ENCODE peak calls at places on chromosomes 1 and 21, in nine cellular contexts. O is T1000, R is D341Med, K is amygdala, F is H54, J is AML-193, T is T-helper 1 cell, S is ovary, G is uterus. C is an unnamed sample.

GRCh38 chr1:58780586-58781452 is 3.0 kb downstream of the JUN start:
- DNase-seq in G (no peak), J (no peak), T (peak), O (no peak), R (no peak), K (no peak), F (no peak), S (peak), C (peak)

GRCh38 chr1:3313579-3313955 is 140.9 kb upstream of the ARHGEF16 start:
- DNase-seq in F (peak), O (no peak), J (no peak), S (peak), T (no peak), R (no peak), K (peak), G (peak), C (no peak)

GRCh38 chr1:204074274-204075115 is 1.6 kb downstream of the SOX13 start:
- DNase-seq in J (no peak), O (peak), R (peak), S (peak), K (peak), T (no peak), G (peak), F (peak), C (no peak)

GRCh38 chr1:115710859-115711624 is 57.5 kb downstream of the CASQ2 start:
- DNase-seq in J (no peak), F (no peak), R (no peak), K (no peak), T (no peak), O (no peak), G (no peak), S (no peak), C (no peak)

GRCh38 chr1:205275133-205275532 is 46.4 kb downstream of the NUAK2 start:
- DNase-seq in R (no peak), K (no peak), F (no peak), J (no peak), O (no peak), G (no peak), S (no peak), T (peak), C (no peak)

GRCh38 chr1:39183503-39184353 is 20.8 kb upstream of the MACF1 start:
- DNase-seq in R (peak), O (peak), F (peak), S (no peak), G (peak), T (peak), K (no peak), J (peak), C (peak)

GRCh38 chr21:39105341-39105765 is 77.9 kb downstream of the PSMG1 start:
- DNase-seq in T (no peak), S (no peak), O (no peak), R (no peak), G (no peak), F (no peak), J (peak), K (no peak), C (no peak)

GRCh38 chr1:963746-964525 is 2.3 kb upstream of the PLEKHN1 start:
- DNase-seq in R (no peak), K (no peak), G (no peak), T (no peak), O (no peak), F (no peak), S (no peak), J (no peak), C (no peak)

GRCh38 chr1:109089242-109090015 is 1.1 kb upstream of the TMEM167B start:
- DNase-seq in R (peak), F (peak), O (peak), T (no peak), G (no peak), J (peak), K (peak), S (peak), C (no peak)

GRCh38 chr1:178126790-178127189 is 32.9 kb downstream of the RASAL2 start:
- DNase-seq in G (no peak), J (no peak), K (no peak), F (no peak), S (no peak), R (no peak), O (peak), T (no peak), C (no peak)

GRCh38 chr1:109493805-109494539 is at the start of gene CYB561D1:
- DNase-seq in K (peak), J (peak), G (peak), S (peak), T (peak), R (peak), F (peak), O (peak), C (peak)

GRCh38 chr1:150683914-150684313 is 13.0 kb downstream of the GOLPH3L start:
- DNase-seq in K (no peak), S (no peak), G (no peak), T (no peak), F (no peak), R (no peak), J (no peak), O (no peak), C (no peak)

GRCh38 chr1:32345289-32345827 is 9.3 kb upstream of the MARCKSL1 start:
- DNase-seq in J (peak), K (no peak), S (peak), T (no peak), G (no peak), R (no peak), O (no peak), F (no peak), C (no peak)

GRCh38 chr1:229065613-229066012 is 205.3 kb upstream of the RAB4A start:
- DNase-seq in G (no peak), R (no peak), T (no peak), S (no peak), J (no peak), K (no peak), O (no peak), F (no peak), C (no peak)

GRCh38 chr1:234452566-234452965 is 26.4 kb downstream of the TARBP1 start:
- DNase-seq in F (no peak), S (no peak), J (no peak), G (no peak), K (no peak), O (no peak), R (no peak), T (no peak), C (no peak)

GRCh38 chr1:2632051-2632430 is 775 bp downstream of the MMEL1 start:
- DNase-seq in O (no peak), J (no peak), K (no peak), F (no peak), S (no peak), G (no peak), R (no peak), T (no peak), C (no peak)

GRCh38 chr1:201264072-201264471 is 19.2 kb upstream of the PKP1 start:
- DNase-seq in F (no peak), J (no peak), S (no peak), R (no peak), T (no peak), K (no peak), G (no peak), O (no peak), C (no peak)

GRCh38 chr21:25818156-25818950 is 83.6 kb downstream of the GABPA start:
- DNase-seq in S (no peak), J (no peak), F (no peak), O (no peak), K (no peak), G (no peak), T (no peak), R (no peak), C (no peak)

GRCh38 chr1:43304771-43305300 is 4.1 kb downstream of the TIE1 start:
- DNase-seq in R (no peak), T (no peak), F (no peak), K (no peak), O (no peak), S (no peak), G (no peak), J (no peak), C (no peak)

GRCh38 chr1:37464443-37464842 is 9.9 kb upstream of the ZC3H12A start:
- DNase-seq in S (no peak), O (no peak), G (no peak), K (no peak), J (no peak), F (no peak), R (no peak), T (no peak), C (no peak)